ENCODE peak calls at places on chromosomes 4 and X, in seven cellular contexts. N, Z, C, R, D, Q and O are unnamed samples.

GRCh38 chr4:73735231-73735630 is 5.1 kb upstream of the CXCL8 start:
- DNase-seq in N (no peak), Z (peak; percentile 40), C (peak; percentile 6), R (peak; percentile 76), D (peak; percentile 61), Q (no peak), O (no peak)

GRCh38 chr4:186037692-186038658 is 31.0 kb upstream of the TLR3 start:
- DNase-seq in N (no peak), Z (peak; percentile 56), C (peak; percentile 60), R (peak; percentile 94), D (peak; percentile 63), Q (peak; percentile 52), O (peak; percentile 79)

GRCh38 chr4:165588534-165589310 is 209.9 kb downstream of the CPE start:
- DNase-seq in N (no peak), Z (no peak), C (no peak), R (no peak), D (no peak), Q (no peak), O (no peak)

GRCh38 chrX:47148946-47149345 is 3.9 kb downstream of the RBM10 start:
- DNase-seq in N (no peak), Z (no peak), C (no peak), R (peak; percentile 62), D (no peak), Q (no peak), O (no peak)

GRCh38 chr4:48635310-48635709 is 144.8 kb downstream of the FRYL start:
- DNase-seq in N (no peak), Z (no peak), C (no peak), R (no peak), D (peak; percentile 58), Q (no peak), O (no peak)

GRCh38 chr4:48017108-48017527 is 546 bp downstream of the NIPAL1 start:
- DNase-seq in N (peak; percentile 52), Z (no peak), C (no peak), R (peak; percentile 77), D (peak; percentile 84), Q (no peak), O (peak; percentile 77)

GRCh38 chr4:15194520-15194919 is 192.2 kb downstream of the CPEB2 start:
- DNase-seq in N (no peak), Z (no peak), C (no peak), R (no peak), D (peak; percentile 40), Q (no peak), O (no peak)

GRCh38 chr4:54784188-54784671 is 126.5 kb downstream of the KIT start:
- DNase-seq in N (peak; percentile 67), Z (peak; percentile 93), C (peak; percentile 43), R (peak; percentile 92), D (peak; percentile 92), Q (no peak), O (no peak)

GRCh38 chr4:88738714-88739366 is 41.2 kb upstream of the NAP1L5 start:
- DNase-seq in N (no peak), Z (no peak), C (no peak), R (no peak), D (no peak), Q (no peak), O (no peak)

GRCh38 chr4:69823481-69824186 is 36.3 kb downstream of the SULT1E1 start:
- DNase-seq in N (peak; percentile 71), Z (no peak), C (no peak), R (peak; percentile 71), D (no peak), Q (no peak), O (no peak)

GRCh38 chrX:104347860-104348259 is 93.1 kb upstream of the ESX1 start:
- DNase-seq in N (no peak), Z (no peak), C (no peak), R (peak; percentile 59), D (no peak), Q (no peak), O (no peak)

GRCh38 chrX:153857348-153857903 is 27.1 kb upstream of the PDZD4 start:
- DNase-seq in N (no peak), Z (no peak), C (no peak), R (no peak), D (no peak), Q (no peak), O (no peak)

GRCh38 chr4:26024079-26024478 is 110.1 kb downstream of the SMIM20 start:
- DNase-seq in N (no peak), Z (no peak), C (no peak), R (no peak), D (no peak), Q (no peak), O (no peak)

GRCh38 chr4:17709760-17710068 is 71.7 kb downstream of the FAM184B start:
- DNase-seq in N (no peak), Z (no peak), C (no peak), R (no peak), D (no peak), Q (no peak), O (no peak)

GRCh38 chrX:54937416-54937815 is 16.8 kb downstream of the TRO start:
- DNase-seq in N (no peak), Z (no peak), C (no peak), R (no peak), D (no peak), Q (no peak), O (no peak)

GRCh38 chr4:110527156-110527555 is 51.2 kb downstream of the ENPEP start:
- DNase-seq in N (no peak), Z (no peak), C (no peak), R (no peak), D (no peak), Q (no peak), O (no peak)

GRCh38 chrX:130878350-130879341 is 24.4 kb downstream of the ENOX2 start:
- DNase-seq in N (peak; percentile 36), Z (peak; percentile 62), C (peak; percentile 52), R (peak; percentile 91), D (peak; percentile 83), Q (no peak), O (peak; percentile 0)

GRCh38 chrX:153775631-153776595 is 4.9 kb upstream of the SRPK3 start:
- DNase-seq in N (no peak), Z (no peak), C (no peak), R (no peak), D (no peak), Q (no peak), O (no peak)

GRCh38 chrX:120308959-120309872 is 2.0 kb downstream of the TMEM255A start:
- DNase-seq in N (peak; percentile 74), Z (no peak), C (peak; percentile 0), R (peak; percentile 51), D (peak; percentile 36), Q (peak; percentile 88), O (no peak)

GRCh38 chr4:88318751-88319350 is 34.5 kb upstream of the PPM1K start:
- DNase-seq in N (no peak), Z (no peak), C (no peak), R (no peak), D (peak; percentile 37), Q (no peak), O (no peak)

GRCh38 chr4:108555701-108556100 is 64.7 kb upstream of the RPL34 start:
- DNase-seq in N (no peak), Z (no peak), C (no peak), R (no peak), D (no peak), Q (no peak), O (no peak)

GRCh38 chrX:19332983-19333382 is 10.7 kb upstream of the PDHA1 start:
- DNase-seq in N (no peak), Z (peak; percentile 8), C (no peak), R (peak; percentile 31), D (peak; percentile 8), Q (peak; percentile 71), O (no peak)

GRCh38 chr4:3489451-3489962 is 26.4 kb downstream of the DOK7 start:
- DNase-seq in N (no peak), Z (no peak), C (no peak), R (no peak), D (no peak), Q (no peak), O (no peak)

GRCh38 chr4:174154455-174154854 is 129.0 kb downstream of the FBXO8 start:
- DNase-seq in N (no peak), Z (no peak), C (peak; percentile 13), R (peak; percentile 74), D (peak; percentile 50), Q (no peak), O (peak; percentile 17)

GRCh38 chr4:5959221-5959982 is 58.8 kb downstream of the C4orf50 start:
- DNase-seq in N (no peak), Z (no peak), C (no peak), R (no peak), D (no peak), Q (no peak), O (no peak)